ENCODE peak calls at places on chromosomes 1 and 21, in nine cellular contexts. One of them, this sample, is unnamed. For H3K4me1, the result is how much of the 10 kb centered on the place peaks cover.

GRCh38 chr1:52080014-52080415 is 23.9 kb downstream of the BTF3L4 start:
- DNase-seq in stomach: no peak
- DNase-seq in psoas muscle: no peak
- DNase-seq in PC-3: no peak
- DNase-seq in GM23338: no peak
- DNase-seq in fibroblast of lung: no peak
- DNase-seq in OCI-LY7: no peak
- DNase-seq in IMR-90: no peak
- DNase-seq in lower lobe of right lung: no peak
- DNase-seq in this sample: no peak

GRCh38 chr1:81505831-81506230 is 294.9 kb upstream of the ADGRL2 start:
- DNase-seq in stomach: no peak
- DNase-seq in psoas muscle: no peak
- DNase-seq in PC-3: no peak
- DNase-seq in GM23338: no peak
- DNase-seq in fibroblast of lung: no peak
- DNase-seq in OCI-LY7: peak
- DNase-seq in IMR-90: no peak
- DNase-seq in lower lobe of right lung: no peak
- DNase-seq in this sample: no peak

GRCh38 chr1:205916541-205916940 is 26.7 kb downstream of the SLC26A9 start:
- DNase-seq in stomach: no peak
- DNase-seq in psoas muscle: no peak
- DNase-seq in PC-3: no peak
- DNase-seq in GM23338: no peak
- DNase-seq in fibroblast of lung: no peak
- DNase-seq in OCI-LY7: no peak
- DNase-seq in IMR-90: peak
- DNase-seq in lower lobe of right lung: no peak
- DNase-seq in this sample: no peak

GRCh38 chr21:15729346-15729673 is 472 bp upstream of the USP25 start:
- DNase-seq in stomach: no peak
- DNase-seq in psoas muscle: no peak
- DNase-seq in PC-3: no peak
- DNase-seq in GM23338: no peak
- DNase-seq in fibroblast of lung: peak
- DNase-seq in OCI-LY7: no peak
- DNase-seq in IMR-90: peak
- DNase-seq in lower lobe of right lung: no peak
- DNase-seq in this sample: no peak

GRCh38 chr21:16568661-16569060 is 838.9 kb downstream of the USP25 start:
- DNase-seq in stomach: no peak
- DNase-seq in psoas muscle: no peak
- DNase-seq in PC-3: no peak
- DNase-seq in GM23338: no peak
- DNase-seq in fibroblast of lung: no peak
- DNase-seq in OCI-LY7: no peak
- DNase-seq in IMR-90: no peak
- DNase-seq in lower lobe of right lung: no peak
- DNase-seq in this sample: no peak

GRCh38 chr1:112881742-112882127 is 74.3 kb downstream of the SLC16A1 start:
- DNase-seq in stomach: peak
- DNase-seq in psoas muscle: no peak
- DNase-seq in PC-3: no peak
- DNase-seq in GM23338: no peak
- DNase-seq in fibroblast of lung: no peak
- DNase-seq in OCI-LY7: no peak
- DNase-seq in IMR-90: peak
- DNase-seq in lower lobe of right lung: no peak
- DNase-seq in this sample: no peak

GRCh38 chr1:212430416-212430815 is 2.3 kb upstream of the NENF start:
- DNase-seq in stomach: no peak
- DNase-seq in psoas muscle: no peak
- DNase-seq in PC-3: no peak
- DNase-seq in GM23338: no peak
- DNase-seq in fibroblast of lung: peak
- DNase-seq in OCI-LY7: no peak
- DNase-seq in IMR-90: peak
- DNase-seq in lower lobe of right lung: no peak
- DNase-seq in this sample: no peak

GRCh38 chr1:15214507-15214906 is 32.5 kb upstream of the FHAD1 start:
- DNase-seq in stomach: no peak
- DNase-seq in psoas muscle: peak
- DNase-seq in PC-3: no peak
- DNase-seq in GM23338: no peak
- DNase-seq in fibroblast of lung: peak
- DNase-seq in OCI-LY7: no peak
- DNase-seq in IMR-90: peak
- DNase-seq in lower lobe of right lung: no peak
- DNase-seq in this sample: no peak

GRCh38 chr1:53862507-53862906 is 24.4 kb upstream of the NDC1 start:
- DNase-seq in stomach: no peak
- DNase-seq in psoas muscle: no peak
- DNase-seq in PC-3: no peak
- DNase-seq in GM23338: no peak
- DNase-seq in fibroblast of lung: no peak
- DNase-seq in OCI-LY7: peak
- DNase-seq in IMR-90: no peak
- DNase-seq in lower lobe of right lung: no peak
- DNase-seq in this sample: no peak

GRCh38 chr1:92210701-92211100 is 7.0 kb upstream of the C1orf146 start:
- DNase-seq in stomach: no peak
- DNase-seq in psoas muscle: no peak
- DNase-seq in PC-3: no peak
- DNase-seq in GM23338: no peak
- DNase-seq in fibroblast of lung: no peak
- DNase-seq in OCI-LY7: no peak
- DNase-seq in IMR-90: peak
- DNase-seq in lower lobe of right lung: no peak
- DNase-seq in this sample: no peak

DNA sequence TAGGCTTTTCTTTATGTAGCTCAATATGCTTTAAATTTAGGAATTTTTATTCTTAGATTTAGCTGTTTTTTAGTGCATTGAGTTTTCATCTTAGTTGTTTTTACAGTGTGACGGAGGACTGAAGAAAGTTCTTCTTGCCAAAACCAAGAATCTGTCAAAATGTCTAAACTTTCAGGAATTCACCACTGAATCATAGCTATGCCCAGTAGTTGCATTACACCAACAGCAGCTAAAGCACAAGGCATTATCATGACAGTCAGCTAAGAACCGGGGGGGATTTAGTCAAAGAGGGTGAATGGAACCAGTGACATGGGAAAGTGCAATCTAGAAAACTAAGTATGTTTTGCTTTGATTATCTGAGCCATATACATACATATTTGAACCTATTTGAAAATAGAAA is 6.5 kb upstream of the C1orf146 start:
- DNase-seq in stomach: no peak
- DNase-seq in psoas muscle: no peak
- DNase-seq in PC-3: no peak
- DNase-seq in GM23338: no peak
- DNase-seq in fibroblast of lung: peak
- DNase-seq in OCI-LY7: no peak
- DNase-seq in IMR-90: peak
- DNase-seq in lower lobe of right lung: no peak
- DNase-seq in this sample: no peak
- H3K27ac ChIP-seq in stomach: no peak
- H3K27ac ChIP-seq in psoas muscle: no peak
- H3K27ac ChIP-seq in PC-3: no peak
- H3K27ac ChIP-seq in GM23338: no peak
- H3K27ac ChIP-seq in fibroblast of lung: no peak
- H3K27ac ChIP-seq in OCI-LY7: no peak
- H3K27ac ChIP-seq in IMR-90: no peak
- H3K27ac ChIP-seq in lower lobe of right lung: no peak
- H3K27ac ChIP-seq in this sample: no peak

DNA sequence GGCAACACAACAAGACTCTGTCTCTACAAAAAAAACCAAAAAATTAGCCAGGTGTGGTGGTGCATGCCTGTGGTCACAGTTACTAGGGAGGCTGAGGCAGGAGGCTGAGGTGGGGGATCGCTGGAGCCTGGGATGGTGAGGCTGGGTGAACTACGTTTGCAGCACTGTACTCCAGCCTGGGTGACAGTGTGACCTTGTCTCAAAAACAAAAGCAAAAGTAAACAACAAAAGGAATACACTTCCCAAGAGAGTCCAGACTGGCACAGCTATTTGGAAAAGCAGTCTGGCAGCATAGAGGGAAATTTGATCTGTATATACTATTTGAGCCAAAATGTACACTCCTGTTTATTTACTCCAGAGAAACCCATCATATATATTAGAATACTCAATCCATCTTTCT is 107.1 kb upstream of the HMCN1 start:
- DNase-seq in stomach: no peak
- DNase-seq in psoas muscle: no peak
- DNase-seq in PC-3: no peak
- DNase-seq in GM23338: no peak
- DNase-seq in fibroblast of lung: peak
- DNase-seq in OCI-LY7: no peak
- DNase-seq in IMR-90: no peak
- DNase-seq in lower lobe of right lung: no peak
- DNase-seq in this sample: no peak
- TF ChIP-seq CTCF in stomach: no peak
- TF ChIP-seq CTCF in psoas muscle: no peak
- TF ChIP-seq CTCF in PC-3: no peak
- TF ChIP-seq CTCF in GM23338: no peak
- TF ChIP-seq CTCF in fibroblast of lung: no peak
- TF ChIP-seq CTCF in OCI-LY7: no peak
- TF ChIP-seq CTCF in IMR-90: no peak
- TF ChIP-seq CTCF in lower lobe of right lung: no peak
- TF ChIP-seq CTCF in this sample: no peak

GRCh38 chr1:39412892-39413291 is 78.5 kb upstream of the BMP8A start:
- DNase-seq in stomach: no peak
- DNase-seq in psoas muscle: no peak
- DNase-seq in PC-3: no peak
- DNase-seq in GM23338: no peak
- DNase-seq in fibroblast of lung: no peak
- DNase-seq in OCI-LY7: no peak
- DNase-seq in IMR-90: no peak
- DNase-seq in lower lobe of right lung: no peak
- DNase-seq in this sample: no peak
- H3K4me1 ChIP-seq in stomach: under half
- H3K4me1 ChIP-seq in psoas muscle: half or more
- H3K4me1 ChIP-seq in PC-3: under half
- H3K4me1 ChIP-seq in GM23338: under half
- H3K4me1 ChIP-seq in fibroblast of lung: under half
- H3K4me1 ChIP-seq in OCI-LY7: under half
- H3K4me1 ChIP-seq in IMR-90: under half
- H3K4me1 ChIP-seq in lower lobe of right lung: half or more
- H3K4me1 ChIP-seq in this sample: under half

DNA sequence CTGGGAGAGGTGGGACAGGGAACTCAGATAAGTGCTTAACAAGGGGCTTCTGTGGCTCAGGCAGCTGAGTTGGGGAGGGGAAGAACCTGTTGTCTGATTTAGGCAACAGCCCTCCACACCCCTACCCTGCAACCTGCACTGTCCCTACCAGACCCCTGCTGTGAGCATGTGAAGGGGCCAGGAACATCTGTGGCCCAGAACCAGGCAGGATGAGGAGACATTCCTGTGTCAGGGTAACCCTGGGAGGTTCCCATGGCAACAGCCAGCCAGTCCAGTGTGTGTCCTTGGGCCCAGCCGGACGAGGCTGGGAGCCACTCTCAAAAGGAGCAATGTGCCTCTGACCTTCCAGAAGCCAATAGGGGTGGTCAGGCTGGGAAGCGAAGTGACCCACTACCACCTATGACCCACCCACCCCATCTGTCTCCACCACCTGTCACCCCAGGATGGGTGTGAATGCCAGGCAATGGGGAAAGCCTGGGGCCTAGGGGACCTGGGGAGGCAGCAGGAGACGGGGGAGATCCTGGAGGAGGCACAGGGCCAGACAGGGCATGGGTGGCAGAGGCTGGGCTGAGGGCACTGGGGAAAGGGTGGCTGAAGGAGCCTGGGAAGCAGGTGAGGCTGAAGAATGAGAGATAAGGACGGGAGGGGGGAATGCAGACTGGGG is 4.9 kb upstream of the PMVK start:
- DNase-seq in stomach: peak
- DNase-seq in psoas muscle: no peak
- DNase-seq in PC-3: no peak
- DNase-seq in GM23338: peak
- DNase-seq in fibroblast of lung: no peak
- DNase-seq in OCI-LY7: peak
- DNase-seq in IMR-90: no peak
- DNase-seq in lower lobe of right lung: no peak
- DNase-seq in this sample: peak
- H3K27ac ChIP-seq in stomach: peak
- H3K27ac ChIP-seq in psoas muscle: no peak
- H3K27ac ChIP-seq in PC-3: no peak
- H3K27ac ChIP-seq in GM23338: no peak
- H3K27ac ChIP-seq in fibroblast of lung: no peak
- H3K27ac ChIP-seq in OCI-LY7: peak
- H3K27ac ChIP-seq in IMR-90: no peak
- H3K27ac ChIP-seq in lower lobe of right lung: peak
- H3K27ac ChIP-seq in this sample: peak

GRCh38 chr1:248406721-248407692 is 4.2 kb downstream of the OR2T1 start:
- DNase-seq in stomach: no peak
- DNase-seq in psoas muscle: no peak
- DNase-seq in PC-3: no peak
- DNase-seq in GM23338: no peak
- DNase-seq in fibroblast of lung: no peak
- DNase-seq in OCI-LY7: no peak
- DNase-seq in IMR-90: no peak
- DNase-seq in lower lobe of right lung: no peak
- DNase-seq in this sample: no peak

GRCh38 chr1:248402748-248403147 is at the start of gene OR2T1:
- DNase-seq in stomach: no peak
- DNase-seq in psoas muscle: no peak
- DNase-seq in PC-3: no peak
- DNase-seq in GM23338: no peak
- DNase-seq in fibroblast of lung: no peak
- DNase-seq in OCI-LY7: no peak
- DNase-seq in IMR-90: no peak
- DNase-seq in lower lobe of right lung: no peak
- DNase-seq in this sample: no peak

GRCh38 chr1:248404024-248404423 is 1.2 kb downstream of the OR2T1 start:
- DNase-seq in stomach: no peak
- DNase-seq in psoas muscle: no peak
- DNase-seq in PC-3: no peak
- DNase-seq in GM23338: peak
- DNase-seq in fibroblast of lung: no peak
- DNase-seq in OCI-LY7: no peak
- DNase-seq in IMR-90: peak
- DNase-seq in lower lobe of right lung: no peak
- DNase-seq in this sample: no peak
- TF ChIP-seq CTCF in stomach: no peak
- TF ChIP-seq CTCF in psoas muscle: no peak
- TF ChIP-seq CTCF in PC-3: peak
- TF ChIP-seq CTCF in GM23338: no peak
- TF ChIP-seq CTCF in fibroblast of lung: no peak
- TF ChIP-seq CTCF in OCI-LY7: peak
- TF ChIP-seq CTCF in IMR-90: no peak
- TF ChIP-seq CTCF in lower lobe of right lung: no peak
- TF ChIP-seq CTCF in this sample: no peak